ENCODE peak calls at places on chromosomes 6 and 20, in seven cellular contexts. T is colonic mucosa, L is lower leg skin, E is ovary, U is tibial artery, P is uterus, F is cardiac muscle cell. J is an unnamed sample.
A peak's percentile ranks its signal among the peaks of the same experiment; 100 is the strongest.

GRCh38 chr20:45819466-45819865 is 7.0 kb downstream of the UBE2C start:
- DNase-seq in T (no peak), L (no peak), E (no peak), U (no peak), P (no peak), F (no peak), J (no peak)

GRCh38 chr6:13715444-13715883 is 3.8 kb upstream of the RANBP9 start:
- DNase-seq in T (no peak), L (no peak), E (no peak), U (no peak), P (no peak), F (peak; percentile 12), J (no peak)

GRCh38 chr20:60365063-60365640 is 406.9 kb downstream of the CDH26 start:
- DNase-seq in T (no peak), L (no peak), E (no peak), U (no peak), P (no peak), F (no peak), J (no peak)

GRCh38 chr6:16130437-16130891 is 1.6 kb downstream of the MYLIP start:
- DNase-seq in T (peak; percentile 68), L (no peak), E (no peak), U (no peak), P (no peak), F (peak; percentile 8), J (peak; percentile 45)

GRCh38 chr6:127341471-127342202 is 1.8 kb downstream of the ECHDC1 start:
- DNase-seq in T (no peak), L (no peak), E (no peak), U (no peak), P (no peak), F (no peak), J (no peak)

GRCh38 chr6:7200598-7201443 is 93.1 kb downstream of the RREB1 start:
- DNase-seq in T (peak; percentile 73), L (peak; percentile 68), E (no peak), U (no peak), P (no peak), F (no peak), J (peak; percentile 95)

GRCh38 chr20:1291191-1291741 is 25.2 kb downstream of the SNPH start:
- DNase-seq in T (no peak), L (no peak), E (no peak), U (no peak), P (no peak), F (peak; percentile 56), J (no peak)

GRCh38 chr6:169167581-169168301 is 85.9 kb downstream of the THBS2 start:
- DNase-seq in T (no peak), L (no peak), E (peak; percentile 59), U (peak; percentile 91), P (peak; percentile 76), F (peak; percentile 99), J (no peak)

GRCh38 chr6:130760006-130760405 is 67.2 kb upstream of the SMLR1 start:
- DNase-seq in T (no peak), L (no peak), E (no peak), U (no peak), P (no peak), F (peak; percentile 54), J (peak; percentile 2)

GRCh38 chr6:83053678-83054077 is 12.0 kb downstream of the UBE3D start:
- DNase-seq in T (no peak), L (no peak), E (no peak), U (no peak), P (no peak), F (no peak), J (no peak)

GRCh38 chr20:38168791-38169589 is 3.9 kb upstream of the TGM2 start:
- DNase-seq in T (no peak), L (no peak), E (no peak), U (peak; percentile 68), P (no peak), F (no peak), J (no peak)

DNA sequence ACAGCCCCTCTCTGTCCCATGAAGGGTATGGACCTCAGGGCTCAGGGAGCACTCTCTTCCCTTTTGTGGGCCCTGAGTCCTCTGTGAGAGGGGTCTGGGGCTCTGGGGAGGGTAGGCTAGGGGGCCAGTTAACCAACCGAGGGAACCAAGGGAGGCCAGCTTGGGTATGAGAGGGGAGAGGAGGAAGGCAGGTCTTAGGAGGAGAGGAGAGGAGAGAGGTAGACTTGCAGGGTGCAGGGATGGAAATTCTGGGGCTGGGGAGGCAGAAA is 720 bp downstream of the DUSP15 start:
- DNase-seq in T (no peak), L (no peak), E (no peak), U (no peak), P (no peak), F (no peak), J (no peak)
- H3K4me3 ChIP-seq in T (peak overlapping the region; percentile 54), L (no peak overlapping the region), E (peak overlapping the region; percentile 46), U (peak overlapping the region; percentile 73), P (peak overlapping the region; percentile 80), F (peak overlapping the region; percentile 65), J (no peak overlapping the region)

GRCh38 chr20:49029203-49029602 is 16.9 kb upstream of the CSE1L start:
- DNase-seq in T (no peak), L (no peak), E (no peak), U (no peak), P (no peak), F (peak; percentile 15), J (no peak)

GRCh38 chr20:49030954-49031619 is 15.0 kb upstream of the CSE1L start:
- DNase-seq in T (no peak), L (no peak), E (no peak), U (no peak), P (no peak), F (no peak), J (no peak)

GRCh38 chr20:49024220-49024619 is 21.9 kb upstream of the CSE1L start:
- DNase-seq in T (no peak), L (no peak), E (no peak), U (no peak), P (no peak), F (no peak), J (no peak)

GRCh38 chr20:49032455-49032854 is 13.7 kb upstream of the CSE1L start:
- DNase-seq in T (no peak), L (no peak), E (no peak), U (no peak), P (no peak), F (no peak), J (no peak)

DNA sequence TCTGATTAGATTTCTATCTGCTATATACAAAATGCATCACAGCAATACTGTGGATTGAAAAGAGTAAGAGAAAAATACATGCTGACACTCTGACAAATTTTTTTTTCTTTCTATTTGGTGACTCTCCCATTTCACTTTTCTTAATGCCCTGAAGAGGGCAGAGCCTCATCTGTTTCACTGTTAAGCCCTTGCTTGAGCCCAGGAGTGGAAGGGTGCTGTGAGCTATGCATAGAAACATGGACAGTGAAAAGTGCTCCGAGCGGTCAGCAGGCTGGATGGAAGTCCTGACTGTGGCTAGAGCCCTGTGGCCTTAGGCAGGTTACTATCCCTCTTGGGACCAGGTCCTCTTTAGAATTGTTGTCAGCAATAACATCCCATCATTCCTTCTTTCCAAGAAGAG is 17.4 kb upstream of the CSE1L start:
- DNase-seq in T (no peak), L (no peak), E (no peak), U (no peak), P (no peak), F (peak; percentile 46), J (no peak)
- TF ChIP-seq CTCF in T (no peak), L (no peak), E (no peak), U (no peak), P (no peak), F (peak; percentile 49), J (peak; percentile 34)

GRCh38 chr20:47356220-47356525 is 326 bp downstream of the ZMYND8 start:
- DNase-seq in T (no peak), L (no peak), E (no peak), U (no peak), P (no peak), F (no peak), J (no peak)

GRCh38 chr20:47356526-47357295 is at the start of gene ZMYND8:
- DNase-seq in T (peak; percentile 97), L (peak; percentile 95), E (peak; percentile 97), U (peak; percentile 96), P (peak; percentile 97), F (peak; percentile 95), J (peak; percentile 92)

GRCh38 chr20:47358672-47359532 is 2.4 kb upstream of the ZMYND8 start:
- DNase-seq in T (peak; percentile 94), L (peak; percentile 93), E (peak; percentile 61), U (peak; percentile 94), P (peak; percentile 68), F (peak; percentile 97), J (peak; percentile 87)

GRCh38 chr20:47358052-47358671 is 1.7 kb upstream of the ZMYND8 start:
- DNase-seq in T (no peak), L (no peak), E (no peak), U (no peak), P (no peak), F (no peak), J (no peak)

DNA sequence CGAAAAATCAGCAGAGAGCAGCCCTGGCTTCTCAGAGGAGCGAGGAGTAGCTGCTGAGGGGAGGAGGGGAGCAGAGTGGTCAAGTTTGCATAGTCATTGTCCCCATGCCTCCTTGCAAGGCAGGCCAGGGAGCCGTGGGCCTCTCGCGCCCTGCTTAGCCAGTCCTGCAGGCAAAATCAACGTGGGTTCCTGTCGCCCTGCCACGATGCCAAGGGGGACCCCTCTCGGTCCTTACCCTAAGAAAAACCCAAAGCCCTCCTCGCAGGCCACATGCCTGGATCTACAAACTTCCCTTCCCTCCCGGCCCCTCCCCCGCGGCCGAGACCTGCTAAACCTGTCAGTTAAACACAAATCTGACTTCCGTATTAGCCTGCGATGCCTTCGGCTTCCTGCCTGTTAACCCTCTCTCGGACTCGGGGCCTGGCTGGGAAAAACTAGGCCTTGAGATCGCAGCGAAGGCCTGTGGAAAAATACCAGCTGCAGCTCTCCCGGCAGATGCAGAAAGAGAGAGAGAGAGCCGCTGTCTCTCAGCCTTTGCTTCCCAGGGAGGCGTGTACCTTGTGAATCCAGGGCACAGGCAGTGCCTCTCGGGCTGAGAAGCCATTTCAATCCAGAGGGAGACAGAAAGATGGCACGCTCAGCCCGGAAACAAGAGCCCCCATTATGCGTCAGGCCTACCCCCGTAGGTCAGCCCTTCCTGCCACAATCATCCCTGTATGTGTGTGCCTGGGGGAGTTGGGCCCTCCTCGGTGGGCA is 975 bp upstream of the ZMYND8 start:
- DNase-seq in T (peak; percentile 95), L (peak; percentile 88), E (peak; percentile 84), U (peak; percentile 87), P (peak; percentile 86), F (peak; percentile 94), J (peak; percentile 99)
- H3K4me3 ChIP-seq in T (no peak overlapping the region), L (no peak overlapping the region), E (no peak overlapping the region), U (peak overlapping the region; percentile 12), P (no peak overlapping the region), F (no peak overlapping the region), J (peak overlapping the region; percentile 53)

GRCh38 chr6:106704327-106704726 is 74.9 kb downstream of the QRSL1 start:
- DNase-seq in T (no peak), L (no peak), E (no peak), U (no peak), P (no peak), F (no peak), J (no peak)
- TF ChIP-seq CTCF in T (no peak), L (no peak), E (no peak), U (no peak), P (no peak), F (no peak), J (no peak)

GRCh38 chr20:2820896-2821869 is 5.0 kb downstream of the TMEM239 start:
- DNase-seq in T (no peak), L (no peak), E (peak; percentile 52), U (peak; percentile 54), P (no peak), F (peak; percentile 39), J (no peak)
- H3K4me3 ChIP-seq in T (no peak overlapping the region), L (no peak overlapping the region), E (no peak overlapping the region), U (no peak overlapping the region), P (peak overlapping the region; percentile 12), F (no peak overlapping the region), J (no peak overlapping the region)

J was measured in LNCaP clone FGC.